ENCODE peak calls at places on chromosomes 2 and 18, in nine cellular contexts. T is AG04450, V is right atrium auricular region, H is brain microvascular endothelial cell, O is A549, X is IMR-90, R is transverse colon, N is cardiac muscle cell, U is psoas muscle. C is an unnamed sample.

GRCh38 chr2:162327134-162327769 is 8.8 kb upstream of the IFIH1 start:
- DNase-seq in X (no peak), N (no peak), T (no peak), O (no peak), H (no peak), U (no peak), R (no peak), V (no peak), C (no peak)

GRCh38 chr18:43012951-43013350 is 102.5 kb downstream of the RIT2 start:
- DNase-seq in T (no peak), O (no peak), U (no peak), N (no peak), X (no peak), R (no peak), V (no peak), H (peak), C (no peak)

GRCh38 chr2:208000701-208001395 is 24.5 kb downstream of the PLEKHM3 start:
- DNase-seq in V (no peak), X (peak), H (no peak), U (no peak), T (no peak), R (no peak), N (no peak), O (no peak), C (peak)

GRCh38 chr2:230346921-230347533 is 20.0 kb downstream of the SP140L start:
- DNase-seq in X (peak), N (no peak), U (no peak), O (no peak), V (no peak), R (no peak), T (no peak), H (peak), C (peak)

GRCh38 chr2:102392942-102393341 is 30.0 kb upstream of the IL18RAP start:
- DNase-seq in V (no peak), T (no peak), O (no peak), U (no peak), N (no peak), R (no peak), H (no peak), X (no peak), C (no peak)

GRCh38 chr2:239247401-239248245 is 153.2 kb downstream of the HDAC4 start:
- DNase-seq in T (no peak), R (peak), O (no peak), U (no peak), X (no peak), H (no peak), V (no peak), N (no peak), C (no peak)

GRCh38 chr2:31233741-31234689 is at the start of gene EHD3:
- DNase-seq in T (peak), U (peak), O (peak), X (peak), H (peak), V (peak), N (peak), R (peak), C (peak)

GRCh38 chr2:71559080-71559827 is 105.9 kb downstream of the DYSF start:
- DNase-seq in R (no peak), N (no peak), V (no peak), U (no peak), O (no peak), H (no peak), T (no peak), X (no peak), C (no peak)

GRCh38 chr2:34112161-34112560 is 513.1 kb upstream of the FAM98A start:
- DNase-seq in U (no peak), R (no peak), X (no peak), V (no peak), N (no peak), T (no peak), O (no peak), H (no peak), C (no peak)

GRCh38 chr2:74975016-74975415 is 16.6 kb downstream of the POLE4 start:
- DNase-seq in U (no peak), R (no peak), H (no peak), N (no peak), V (no peak), T (no peak), O (no peak), X (no peak), C (no peak)

GRCh38 chr2:10462178-10463083 is 14.3 kb upstream of the ODC1 start:
- DNase-seq in R (no peak), T (no peak), N (no peak), O (no peak), U (no peak), X (no peak), V (no peak), H (no peak), C (no peak)

GRCh38 chr2:217430916-217431576 is 571.2 kb upstream of the TNP1 start:
- DNase-seq in R (no peak), O (no peak), X (peak), N (peak), H (no peak), T (no peak), U (no peak), V (no peak), C (no peak)

GRCh38 chr2:232415736-232416520 is 9.3 kb downstream of the ALPG start:
- DNase-seq in H (no peak), U (no peak), T (no peak), O (no peak), X (no peak), R (no peak), N (no peak), V (no peak), C (no peak)

GRCh38 chr2:73449404-73449803 is 63.8 kb downstream of the ALMS1 start:
- DNase-seq in N (no peak), V (no peak), R (no peak), H (no peak), T (no peak), X (no peak), O (no peak), U (no peak), C (no peak)

GRCh38 chr2:28736034-28736433 is 15.6 kb upstream of the PPP1CB start:
- DNase-seq in N (peak), X (no peak), H (no peak), V (no peak), R (peak), O (no peak), T (no peak), U (peak), C (peak)

GRCh38 chr18:74083071-74083954 is 64.3 kb downstream of the FBXO15 start:
- DNase-seq in V (no peak), U (no peak), O (no peak), R (no peak), X (no peak), T (no peak), N (peak), H (no peak), C (no peak)

GRCh38 chr18:79139206-79139605 is 70.0 kb downstream of the ATP9B start:
- DNase-seq in T (peak), N (no peak), R (no peak), H (no peak), O (no peak), U (no peak), V (no peak), X (peak), C (no peak)

GRCh38 chr2:144567745-144568144 is 47.8 kb upstream of the ZEB2 start:
- DNase-seq in R (no peak), V (no peak), X (no peak), T (no peak), H (no peak), U (no peak), N (no peak), O (no peak), C (no peak)

GRCh38 chr2:189178007-189178406 is 1.6 kb downstream of the COL5A2 start:
- DNase-seq in U (no peak), T (no peak), N (no peak), H (no peak), O (peak), V (no peak), X (peak), R (no peak), C (peak)
- TF ChIP-seq CTCF in U (peak), T (peak), N (peak), H (peak), O (peak), V (peak), X (peak), R (peak), C (peak)

GRCh38 chr2:42053482-42053790 is 5.6 kb downstream of the PKDCC start:
- DNase-seq in N (no peak), O (no peak), T (no peak), V (no peak), X (no peak), R (no peak), U (no peak), H (no peak), C (no peak)

GRCh38 chr2:42054657-42055430 is 7.0 kb downstream of the PKDCC start:
- DNase-seq in R (peak), N (no peak), T (no peak), V (no peak), X (no peak), U (peak), H (no peak), O (no peak), C (no peak)

GRCh38 chr2:42051168-42052125 is 3.6 kb downstream of the PKDCC start:
- DNase-seq in N (no peak), V (no peak), O (no peak), T (no peak), H (no peak), X (no peak), U (no peak), R (no peak), C (no peak)

GRCh38 chr2:42053791-42054656 is 6.2 kb downstream of the PKDCC start:
- DNase-seq in R (peak), O (no peak), V (no peak), H (no peak), U (peak), N (peak), T (no peak), X (no peak), C (no peak)

GRCh38 chr2:42052702-42053481 is 5.1 kb downstream of the PKDCC start:
- DNase-seq in X (peak), T (peak), R (no peak), U (no peak), V (no peak), O (no peak), H (peak), N (peak), C (no peak)
- H3K27ac ChIP-seq in X (peak), T (peak), R (peak), U (peak), V (peak), O (peak), H (no peak), N (peak), C (no peak)

DNA sequence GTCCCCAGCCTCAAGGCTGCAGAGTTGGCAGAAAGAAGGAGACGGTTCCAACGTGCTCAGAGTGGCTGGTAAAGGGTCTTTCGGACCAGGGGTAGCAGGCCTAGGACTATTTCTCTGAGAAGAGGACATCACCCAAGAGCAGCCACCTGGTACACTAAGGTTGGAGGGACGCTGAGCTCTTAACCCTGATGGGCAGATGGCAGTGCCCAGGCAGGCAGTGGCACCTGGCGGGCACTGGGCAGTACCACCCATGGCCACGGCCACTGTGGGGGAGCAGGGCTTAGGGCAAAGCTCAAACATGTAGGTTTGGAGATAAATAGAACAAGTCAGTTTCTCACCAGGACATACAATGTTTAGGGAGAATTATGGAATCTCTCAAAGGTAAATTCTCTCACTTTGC is 53.5 kb downstream of the MBP start:
- DNase-seq in T (no peak), X (no peak), R (no peak), V (no peak), U (no peak), O (no peak), N (no peak), H (no peak), C (no peak)
- TF ChIP-seq CTCF in T (no peak), X (no peak), R (no peak), V (no peak), U (no peak), O (no peak), N (no peak), H (no peak), C (no peak)

GRCh38 chr2:170656669-170657068 is 58.5 kb upstream of the SP5 start:
- DNase-seq in X (no peak), O (no peak), U (no peak), R (no peak), V (no peak), N (no peak), H (no peak), T (no peak), C (no peak)
- H3K27ac ChIP-seq in X (no peak), O (no peak), U (no peak), R (no peak), V (no peak), N (no peak), H (no peak), T (no peak), C (no peak)